ENCODE peak calls at places on chromosomes 12 and 14, in seven cellular contexts. B is H9, A is trophoblast cell, Y is neuronal stem cell, O is H1, J is IMR-90, M is mesendoderm. I is an unnamed sample.

GRCh38 chr12:52872644-52873384 is 24.0 kb upstream of the KRT78 start:
- DNase-seq in Y (no peak), M (no peak), A (no peak), J (no peak), O (no peak), B (no peak), I (no peak)

GRCh38 chr14:53861781-53862180 is 94.8 kb downstream of the BMP4 start:
- DNase-seq in A (no peak), O (no peak), B (no peak), M (no peak), Y (no peak), J (no peak), I (no peak)

GRCh38 chr12:89521348-89522238 is 3.0 kb downstream of the GALNT4 start:
- DNase-seq in M (no peak), A (no peak), Y (no peak), J (peak; percentile 47), O (no peak), B (no peak), I (peak; percentile 29)

GRCh38 chr12:30482650-30483049 is 213.0 kb downstream of the IPO8 start:
- DNase-seq in O (no peak), B (no peak), J (no peak), Y (no peak), A (no peak), M (no peak), I (no peak)

GRCh38 chr12:110073049-110073831 is 24.9 kb upstream of the C12orf76 start:
- DNase-seq in O (peak; percentile 48), J (no peak), Y (no peak), M (no peak), B (no peak), A (no peak), I (no peak)

GRCh38 chr14:98293527-98293926 is 978.5 kb downstream of the BCL11B start:
- DNase-seq in O (no peak), M (no peak), Y (no peak), B (no peak), A (no peak), J (no peak), I (no peak)

GRCh38 chr12:130337476-130338303 is at the start of gene PIWIL1:
- DNase-seq in A (no peak), O (no peak), J (no peak), B (no peak), Y (no peak), M (no peak), I (no peak)

GRCh38 chr14:61607570-61608244 is 87.6 kb upstream of the HIF1A start:
- DNase-seq in O (no peak), J (no peak), M (peak; percentile 73), A (no peak), Y (no peak), B (peak; percentile 47), I (no peak)

GRCh38 chr14:49621114-49621881 is 699 bp downstream of the MGAT2 start:
- DNase-seq in M (peak; percentile 87), A (peak; percentile 53), Y (no peak), O (no peak), J (peak; percentile 28), B (peak; percentile 64), I (no peak)

GRCh38 chr12:85029456-85029855 is 6.6 kb downstream of the TSPAN19 start:
- DNase-seq in J (peak; percentile 26), M (peak; percentile 17), O (no peak), A (peak; percentile 74), B (no peak), Y (no peak), I (peak; percentile 43)

GRCh38 chr12:41277019-41277770 is 89.1 kb downstream of the PDZRN4 start:
- DNase-seq in M (peak; percentile 46), A (peak; percentile 56), B (no peak), O (no peak), J (peak; percentile 52), Y (peak; percentile 30), I (peak; percentile 39)

GRCh38 chr12:93018610-93019009 is 89.5 kb upstream of the EEA1 start:
- DNase-seq in B (no peak), J (no peak), M (no peak), O (no peak), A (no peak), Y (no peak), I (no peak)

GRCh38 chr14:35766036-35766699 is 42.9 kb downstream of the RALGAPA1 start:
- DNase-seq in O (no peak), Y (no peak), A (no peak), M (no peak), B (no peak), J (no peak), I (no peak)

GRCh38 chr12:52913424-52913821 is 8.5 kb upstream of the KRT8 start:
- DNase-seq in J (no peak), A (no peak), M (no peak), O (no peak), Y (no peak), B (no peak), I (no peak)

GRCh38 chr14:53894456-53894855 is 62.2 kb downstream of the BMP4 start:
- DNase-seq in A (no peak), Y (no peak), O (no peak), J (peak; percentile 79), M (no peak), B (no peak), I (peak; percentile 76)

GRCh38 chr12:54195080-54195479 is 6.3 kb upstream of the SMUG1 start:
- DNase-seq in A (no peak), J (no peak), M (no peak), B (no peak), O (no peak), Y (no peak), I (no peak)

GRCh38 chr14:88955470-88955869 is 131.0 kb downstream of the TTC8 start:
- DNase-seq in M (peak; percentile 23), B (no peak), J (no peak), A (peak; percentile 11), O (no peak), Y (no peak), I (no peak)

GRCh38 chr14:47189911-47190503 is 485.4 kb downstream of the MDGA2 start:
- DNase-seq in O (no peak), Y (no peak), M (no peak), A (no peak), B (no peak), J (no peak), I (no peak)

GRCh38 chr12:80121661-80122060 is 22.3 kb downstream of the OTOGL start:
- DNase-seq in M (no peak), O (no peak), B (no peak), J (peak; percentile 15), A (peak; percentile 22), Y (no peak), I (no peak)

GRCh38 chr12:53221203-53222076 is 10.6 kb downstream of the RARG start:
- DNase-seq in Y (peak; percentile 78), M (peak; percentile 82), A (peak; percentile 68), J (peak; percentile 51), B (peak; percentile 93), O (peak; percentile 90), I (peak; percentile 78)

GRCh38 chr14:32252030-32252670 is 49.1 kb upstream of the RNU6-8 start:
- DNase-seq in B (peak; percentile 56), Y (peak; percentile 43), M (peak; percentile 86), J (peak; percentile 75), A (peak; percentile 78), O (peak; percentile 53), I (peak; percentile 80)

GRCh38 chr14:85402546-85403162 is 127.3 kb upstream of the FLRT2 start:
- DNase-seq in Y (no peak), J (no peak), M (no peak), O (no peak), B (no peak), A (no peak), I (no peak)

GRCh38 chr14:85401396-85401795 is 128.5 kb upstream of the FLRT2 start:
- DNase-seq in O (no peak), J (no peak), Y (no peak), A (no peak), B (no peak), M (no peak), I (no peak)

DNA sequence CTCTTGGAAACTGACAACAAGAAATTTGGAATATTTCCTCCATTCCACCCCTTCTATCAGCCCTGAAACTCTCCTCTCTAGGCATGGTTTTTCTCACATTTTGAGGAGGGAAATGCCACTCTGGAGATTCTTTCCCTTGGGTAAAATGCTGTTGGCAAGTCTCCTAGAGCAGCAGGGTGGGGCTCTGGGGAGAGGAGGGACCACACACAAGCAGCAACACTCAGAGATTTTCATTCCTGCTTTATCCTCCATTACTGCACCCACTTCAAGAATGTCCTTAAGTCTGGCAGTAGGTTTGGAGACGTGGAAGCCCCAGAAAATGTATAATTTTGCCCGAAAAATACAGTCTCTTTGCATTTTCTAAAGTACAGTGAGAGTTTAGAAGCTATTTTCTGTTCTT is 130.7 kb upstream of the FLRT2 start:
- DNase-seq in M (no peak), O (no peak), Y (no peak), J (no peak), A (no peak), B (no peak), I (no peak)
- H3K23ac ChIP-seq in M (no peak overlapping the region), O (no peak overlapping the region), Y (no peak overlapping the region), J (no peak overlapping the region), A (no peak overlapping the region), B (no peak overlapping the region), I (no peak overlapping the region)

GRCh38 chr12:48783432-48783831 is 5.5 kb downstream of the ADCY6 start:
- DNase-seq in A (no peak), J (no peak), M (no peak), B (no peak), Y (no peak), O (no peak), I (no peak)
- H3K23ac ChIP-seq in A (no peak overlapping the region), J (no peak overlapping the region), M (no peak overlapping the region), B (no peak overlapping the region), Y (no peak overlapping the region), O (no peak overlapping the region), I (no peak overlapping the region)

GRCh38 chr14:86388216-86388615 is 858.3 kb downstream of the FLRT2 start:
- DNase-seq in J (no peak), M (no peak), B (no peak), O (no peak), A (no peak), Y (no peak), I (no peak)

DNA sequence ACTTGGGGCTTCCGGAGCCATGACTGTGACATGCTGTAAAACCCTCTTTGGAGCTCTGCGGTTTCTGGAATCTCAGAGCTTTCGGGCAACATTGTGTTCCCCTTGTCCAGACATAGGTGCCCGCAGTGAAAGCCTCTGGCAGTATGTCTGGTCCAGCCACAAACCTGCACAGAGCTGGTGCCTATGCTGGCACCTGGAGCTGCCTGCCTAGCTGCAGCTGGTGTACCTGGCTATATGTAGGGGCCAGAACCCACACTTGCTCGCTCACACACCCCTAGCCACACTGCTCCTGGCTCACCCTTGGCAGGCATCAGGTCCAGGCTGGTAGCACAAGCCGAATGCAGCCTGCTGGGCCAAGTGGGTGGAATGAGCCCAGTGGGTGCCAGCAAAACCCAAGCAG is 861.1 kb downstream of the FLRT2 start:
- DNase-seq in Y (no peak), J (no peak), B (no peak), M (no peak), A (no peak), O (no peak), I (no peak)
- H3K23ac ChIP-seq in Y (no peak overlapping the region), J (no peak overlapping the region), B (no peak overlapping the region), M (no peak overlapping the region), A (no peak overlapping the region), O (no peak overlapping the region), I (no peak overlapping the region)

DNA sequence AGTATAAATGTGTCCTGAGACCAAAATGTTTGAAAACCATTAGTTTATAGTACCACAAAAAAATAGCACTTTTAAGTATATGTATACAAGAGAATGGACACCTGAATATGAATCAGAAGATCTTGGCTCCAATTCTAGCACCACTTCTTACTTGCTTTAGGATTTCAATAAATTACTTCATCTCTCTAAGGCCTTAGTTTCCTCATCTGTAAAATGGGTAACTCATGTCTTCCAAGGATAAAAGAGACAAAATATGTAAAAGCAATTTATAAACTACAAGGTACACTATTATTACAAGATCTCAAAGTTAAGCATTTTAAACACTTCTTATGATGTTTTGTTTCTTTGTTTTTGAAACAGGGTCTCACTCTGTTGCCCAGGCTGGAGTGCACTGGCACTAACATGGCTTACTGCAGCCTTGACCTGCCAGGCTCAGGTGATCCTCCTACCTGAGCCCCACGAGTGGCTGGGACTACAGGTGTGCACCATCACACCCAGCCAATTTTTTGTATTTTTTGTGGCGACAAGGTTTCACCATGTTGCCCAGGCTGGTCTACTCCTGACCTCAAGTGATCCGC is 9.4 kb downstream of the DUSP16 start:
- DNase-seq in O (no peak), Y (no peak), B (no peak), M (no peak), A (no peak), J (no peak), I (no peak)
- H3K23ac ChIP-seq in O (no peak overlapping the region), Y (no peak overlapping the region), B (no peak overlapping the region), M (no peak overlapping the region), A (no peak overlapping the region), J (no peak overlapping the region), I (no peak overlapping the region)

I was measured in mesenchymal stem cell.